ENCODE peak calls at places on chromosome 3, in nine cellular contexts. F is activated gamma-delta T cell treated with Interleukin-2 at 50 U/mL for 16 hours; T is tibial nerve; C is NCI-H345; M is sigmoid colon; W is amniotic stem cell; L is NCI-H2081; G is NCI-H446; I is stimulated activated CD4-positive, alpha-beta T cell treated with anti-CD3 and anti-CD28 coated beads, Interleukin-4, amount 100 ng/mL, for 4 hours. S is an unnamed sample.
A peak's percentile ranks its signal among the peaks of the same experiment; 100 is the strongest.

GRCh38 chr3:43180027-43180426 is 74.1 kb upstream of the POMGNT2 start:
- DNase-seq in F (peak; percentile 44), T (no peak), C (no peak), M (no peak), W (peak; percentile 47), L (no peak), G (no peak), I (peak; percentile 32), S (peak; percentile 78)

GRCh38 chr3:66593978-66594377 is 93.2 kb upstream of the LRIG1 start:
- DNase-seq in F (no peak), T (no peak), C (no peak), M (no peak), W (peak; percentile 57), L (no peak), G (no peak), I (no peak), S (no peak)

GRCh38 chr3:39096775-39097174 is 10.7 kb downstream of the GORASP1 start:
- DNase-seq in F (no peak), T (no peak), C (no peak), M (no peak), W (no peak), L (no peak), G (no peak), I (no peak), S (no peak)

GRCh38 chr3:160196511-160197104 is 28.6 kb upstream of the C3orf80 start:
- DNase-seq in F (no peak), T (no peak), C (no peak), M (peak; percentile 67), W (no peak), L (no peak), G (no peak), I (no peak), S (no peak)

GRCh38 chr3:160179906-160180305 is 45.3 kb upstream of the C3orf80 start:
- DNase-seq in F (no peak), T (no peak), C (no peak), M (no peak), W (no peak), L (no peak), G (no peak), I (no peak), S (no peak)

GRCh38 chr3:10289785-10290355 is 2.9 kb downstream of the GHRL start:
- DNase-seq in F (no peak), T (no peak), C (no peak), M (no peak), W (no peak), L (no peak), G (no peak), I (no peak), S (no peak)

GRCh38 chr3:72277710-72278109 is 492.8 kb upstream of the PROK2 start:
- DNase-seq in F (no peak), T (no peak), C (no peak), M (no peak), W (no peak), L (no peak), G (no peak), I (no peak), S (no peak)

GRCh38 chr3:146134348-146135117 is 26.5 kb downstream of the PLOD2 start:
- DNase-seq in F (no peak), T (no peak), C (no peak), M (no peak), W (no peak), L (no peak), G (no peak), I (no peak), S (no peak)

GRCh38 chr3:72127843-72128242 is 342.9 kb upstream of the PROK2 start:
- DNase-seq in F (no peak), T (no peak), C (no peak), M (no peak), W (no peak), L (no peak), G (no peak), I (no peak), S (no peak)

S was measured in small intestine.